ENCODE peak calls at places on chromosomes 2 and 18, in eight cellular contexts. One of them, this sample, is unnamed. For H3K4me1, the result is how much of the 10 kb centered on the place peaks cover.

GRCh38 chr2:146527166-146527565 is 1317.7 kb upstream of the ACVR2A start:
- DNase-seq in ovary: no peak
- DNase-seq in uterus: no peak
- DNase-seq in heart left ventricle: no peak
- DNase-seq in thyroid gland: no peak
- DNase-seq in right lobe of liver: no peak
- DNase-seq in suprapubic skin: no peak
- DNase-seq in breast epithelium: no peak
- DNase-seq in this sample: no peak

GRCh38 chr2:81195017-81195773 is 890.6 kb upstream of the LRRTM1 start:
- DNase-seq in ovary: no peak
- DNase-seq in uterus: no peak
- DNase-seq in heart left ventricle: peak
- DNase-seq in thyroid gland: no peak
- DNase-seq in right lobe of liver: no peak
- DNase-seq in suprapubic skin: no peak
- DNase-seq in breast epithelium: no peak
- DNase-seq in this sample: no peak

GRCh38 chr2:46073540-46074018 is 223.6 kb upstream of the EPAS1 start:
- DNase-seq in ovary: no peak
- DNase-seq in uterus: no peak
- DNase-seq in heart left ventricle: no peak
- DNase-seq in thyroid gland: no peak
- DNase-seq in right lobe of liver: no peak
- DNase-seq in suprapubic skin: no peak
- DNase-seq in breast epithelium: no peak
- DNase-seq in this sample: no peak

GRCh38 chr2:106161938-106162814 is 31.9 kb downstream of the UXS1 start:
- DNase-seq in ovary: no peak
- DNase-seq in uterus: no peak
- DNase-seq in heart left ventricle: no peak
- DNase-seq in thyroid gland: no peak
- DNase-seq in right lobe of liver: no peak
- DNase-seq in suprapubic skin: no peak
- DNase-seq in breast epithelium: no peak
- DNase-seq in this sample: no peak

GRCh38 chr2:152942940-152943440 is 224.6 kb downstream of the ARL6IP6 start:
- DNase-seq in ovary: no peak
- DNase-seq in uterus: no peak
- DNase-seq in heart left ventricle: no peak
- DNase-seq in thyroid gland: no peak
- DNase-seq in right lobe of liver: no peak
- DNase-seq in suprapubic skin: no peak
- DNase-seq in breast epithelium: no peak
- DNase-seq in this sample: no peak

GRCh38 chr2:39663187-39663930 is 2.4 kb upstream of the TMEM178A start:
- DNase-seq in ovary: no peak
- DNase-seq in uterus: no peak
- DNase-seq in heart left ventricle: no peak
- DNase-seq in thyroid gland: no peak
- DNase-seq in right lobe of liver: no peak
- DNase-seq in suprapubic skin: no peak
- DNase-seq in breast epithelium: no peak
- DNase-seq in this sample: no peak

GRCh38 chr2:201194097-201194496 is 11.2 kb downstream of the CASP10 start:
- DNase-seq in ovary: no peak
- DNase-seq in uterus: no peak
- DNase-seq in heart left ventricle: no peak
- DNase-seq in thyroid gland: no peak
- DNase-seq in right lobe of liver: no peak
- DNase-seq in suprapubic skin: no peak
- DNase-seq in breast epithelium: no peak
- DNase-seq in this sample: no peak

GRCh38 chr2:230418341-230419016 is 2.5 kb downstream of the SP100 start:
- DNase-seq in ovary: no peak
- DNase-seq in uterus: no peak
- DNase-seq in heart left ventricle: no peak
- DNase-seq in thyroid gland: no peak
- DNase-seq in right lobe of liver: no peak
- DNase-seq in suprapubic skin: no peak
- DNase-seq in breast epithelium: no peak
- DNase-seq in this sample: no peak

GRCh38 chr2:156474316-156474715 is 38.1 kb downstream of the GPD2 start:
- DNase-seq in ovary: no peak
- DNase-seq in uterus: no peak
- DNase-seq in heart left ventricle: no peak
- DNase-seq in thyroid gland: no peak
- DNase-seq in right lobe of liver: no peak
- DNase-seq in suprapubic skin: no peak
- DNase-seq in breast epithelium: no peak
- DNase-seq in this sample: no peak

GRCh38 chr2:142601794-142602193 is 275.7 kb upstream of the KYNU start:
- DNase-seq in ovary: no peak
- DNase-seq in uterus: no peak
- DNase-seq in heart left ventricle: no peak
- DNase-seq in thyroid gland: no peak
- DNase-seq in right lobe of liver: no peak
- DNase-seq in suprapubic skin: no peak
- DNase-seq in breast epithelium: no peak
- DNase-seq in this sample: no peak

GRCh38 chr18:75456277-75456676 is 28.8 kb upstream of the SMIM21 start:
- DNase-seq in ovary: peak
- DNase-seq in uterus: no peak
- DNase-seq in heart left ventricle: no peak
- DNase-seq in thyroid gland: peak
- DNase-seq in right lobe of liver: no peak
- DNase-seq in suprapubic skin: no peak
- DNase-seq in breast epithelium: no peak
- DNase-seq in this sample: no peak

GRCh38 chr2:112493858-112494648 is 12.1 kb downstream of the TTL start:
- DNase-seq in ovary: no peak
- DNase-seq in uterus: no peak
- DNase-seq in heart left ventricle: no peak
- DNase-seq in thyroid gland: no peak
- DNase-seq in right lobe of liver: no peak
- DNase-seq in suprapubic skin: no peak
- DNase-seq in breast epithelium: no peak
- DNase-seq in this sample: no peak

GRCh38 chr2:22189893-22190292 is 1066.1 kb downstream of the TDRD15 start:
- DNase-seq in ovary: no peak
- DNase-seq in uterus: no peak
- DNase-seq in heart left ventricle: no peak
- DNase-seq in thyroid gland: no peak
- DNase-seq in right lobe of liver: no peak
- DNase-seq in suprapubic skin: no peak
- DNase-seq in breast epithelium: no peak
- DNase-seq in this sample: no peak

GRCh38 chr2:240782886-240783818 is 36.9 kb downstream of the KIF1A start:
- DNase-seq in ovary: peak
- DNase-seq in uterus: no peak
- DNase-seq in heart left ventricle: peak
- DNase-seq in thyroid gland: no peak
- DNase-seq in right lobe of liver: no peak
- DNase-seq in suprapubic skin: no peak
- DNase-seq in breast epithelium: no peak
- DNase-seq in this sample: no peak

GRCh38 chr2:197777823-197778407 is 7.2 kb downstream of the BOLL start:
- DNase-seq in ovary: no peak
- DNase-seq in uterus: no peak
- DNase-seq in heart left ventricle: no peak
- DNase-seq in thyroid gland: peak
- DNase-seq in right lobe of liver: no peak
- DNase-seq in suprapubic skin: no peak
- DNase-seq in breast epithelium: no peak
- DNase-seq in this sample: no peak

GRCh38 chr2:38268001-38268400 is 109.1 kb downstream of the ATL2 start:
- DNase-seq in ovary: no peak
- DNase-seq in uterus: no peak
- DNase-seq in heart left ventricle: no peak
- DNase-seq in thyroid gland: no peak
- DNase-seq in right lobe of liver: no peak
- DNase-seq in suprapubic skin: no peak
- DNase-seq in breast epithelium: no peak
- DNase-seq in this sample: no peak

GRCh38 chr2:10787176-10787968 is 25.2 kb downstream of the PDIA6 start:
- DNase-seq in ovary: no peak
- DNase-seq in uterus: no peak
- DNase-seq in heart left ventricle: peak
- DNase-seq in thyroid gland: no peak
- DNase-seq in right lobe of liver: no peak
- DNase-seq in suprapubic skin: no peak
- DNase-seq in breast epithelium: no peak
- DNase-seq in this sample: no peak

GRCh38 chr18:2536063-2536462 is 35.2 kb downstream of the METTL4 start:
- DNase-seq in ovary: no peak
- DNase-seq in uterus: no peak
- DNase-seq in heart left ventricle: no peak
- DNase-seq in thyroid gland: no peak
- DNase-seq in right lobe of liver: no peak
- DNase-seq in suprapubic skin: no peak
- DNase-seq in breast epithelium: no peak
- DNase-seq in this sample: no peak

GRCh38 chr2:172106128-172106961 is 3.6 kb upstream of the DLX2 start:
- DNase-seq in ovary: peak
- DNase-seq in uterus: no peak
- DNase-seq in heart left ventricle: no peak
- DNase-seq in thyroid gland: no peak
- DNase-seq in right lobe of liver: no peak
- DNase-seq in suprapubic skin: no peak
- DNase-seq in breast epithelium: no peak
- DNase-seq in this sample: no peak

GRCh38 chr2:124810132-124810531 is 785.0 kb downstream of the CNTNAP5 start:
- DNase-seq in ovary: no peak
- DNase-seq in uterus: no peak
- DNase-seq in heart left ventricle: no peak
- DNase-seq in thyroid gland: no peak
- DNase-seq in right lobe of liver: peak
- DNase-seq in suprapubic skin: no peak
- DNase-seq in breast epithelium: no peak
- DNase-seq in this sample: no peak

GRCh38 chr2:96924775-96925747 is 55.2 kb upstream of the SEMA4C start:
- DNase-seq in ovary: no peak
- DNase-seq in uterus: no peak
- DNase-seq in heart left ventricle: peak
- DNase-seq in thyroid gland: no peak
- DNase-seq in right lobe of liver: no peak
- DNase-seq in suprapubic skin: no peak
- DNase-seq in breast epithelium: no peak
- DNase-seq in this sample: no peak

GRCh38 chr2:164917296-164917903 is 37.9 kb downstream of the SLC38A11 start:
- DNase-seq in ovary: peak
- DNase-seq in uterus: no peak
- DNase-seq in heart left ventricle: peak
- DNase-seq in thyroid gland: peak
- DNase-seq in right lobe of liver: peak
- DNase-seq in suprapubic skin: peak
- DNase-seq in breast epithelium: no peak
- DNase-seq in this sample: no peak

GRCh38 chr2:27050281-27050995 is 1.0 kb upstream of the AGBL5 start:
- DNase-seq in ovary: peak
- DNase-seq in uterus: peak
- DNase-seq in heart left ventricle: peak
- DNase-seq in thyroid gland: peak
- DNase-seq in right lobe of liver: peak
- DNase-seq in suprapubic skin: peak
- DNase-seq in breast epithelium: peak
- DNase-seq in this sample: peak
- TF ChIP-seq POLR2A in ovary: no peak
- TF ChIP-seq POLR2A in uterus: peak
- TF ChIP-seq POLR2A in heart left ventricle: no peak
- TF ChIP-seq POLR2A in thyroid gland: peak
- TF ChIP-seq POLR2A in right lobe of liver: peak
- TF ChIP-seq POLR2A in suprapubic skin: no peak
- TF ChIP-seq POLR2A in breast epithelium: no peak
- TF ChIP-seq POLR2A in this sample: no peak

GRCh38 chr18:22871809-22872525 is 61.2 kb upstream of the RBBP8 start:
- DNase-seq in ovary: no peak
- DNase-seq in uterus: peak
- DNase-seq in heart left ventricle: no peak
- DNase-seq in thyroid gland: no peak
- DNase-seq in right lobe of liver: no peak
- DNase-seq in suprapubic skin: no peak
- DNase-seq in breast epithelium: no peak
- DNase-seq in this sample: no peak

GRCh38 chr18:22868831-22869230 is 64.3 kb upstream of the RBBP8 start:
- DNase-seq in ovary: no peak
- DNase-seq in uterus: no peak
- DNase-seq in heart left ventricle: no peak
- DNase-seq in thyroid gland: no peak
- DNase-seq in right lobe of liver: no peak
- DNase-seq in suprapubic skin: no peak
- DNase-seq in breast epithelium: no peak
- DNase-seq in this sample: no peak

DNA sequence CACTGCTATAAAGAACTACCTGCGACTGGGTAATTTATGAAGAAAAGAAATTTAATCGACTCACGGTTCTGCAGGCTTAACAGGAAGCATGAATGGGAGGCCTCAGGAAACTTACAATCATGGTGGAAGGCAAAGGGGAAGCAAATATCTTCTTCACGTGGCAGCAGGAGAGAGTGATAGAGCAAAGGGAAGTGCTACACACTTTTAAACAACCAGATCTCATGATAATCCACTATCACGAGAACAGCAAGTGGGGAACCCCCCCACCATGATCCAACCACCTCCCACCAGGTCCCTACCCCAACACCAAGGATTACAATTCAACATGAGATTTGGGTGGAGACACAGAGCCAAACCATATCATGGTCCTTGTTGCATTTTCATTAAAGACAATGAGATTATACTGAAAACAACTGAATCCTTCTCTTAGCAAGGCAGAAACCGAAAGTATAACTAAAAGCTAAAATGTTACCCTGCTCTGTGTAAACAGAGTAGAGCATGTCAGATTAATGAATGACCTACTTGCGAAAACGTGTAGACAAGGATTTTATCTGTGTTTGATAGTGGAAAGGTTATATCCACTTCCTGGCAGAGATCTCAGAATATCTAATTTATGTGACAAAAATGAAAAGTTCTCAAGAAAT is 60.1 kb upstream of the RBBP8 start:
- DNase-seq in ovary: no peak
- DNase-seq in uterus: no peak
- DNase-seq in heart left ventricle: no peak
- DNase-seq in thyroid gland: no peak
- DNase-seq in right lobe of liver: no peak
- DNase-seq in suprapubic skin: no peak
- DNase-seq in breast epithelium: no peak
- DNase-seq in this sample: no peak
- H3K4me1 ChIP-seq in ovary: under half
- H3K4me1 ChIP-seq in uterus: under half
- H3K4me1 ChIP-seq in heart left ventricle: under half
- H3K4me1 ChIP-seq in thyroid gland: under half
- H3K4me1 ChIP-seq in right lobe of liver: under half
- H3K4me1 ChIP-seq in suprapubic skin: under half
- H3K4me1 ChIP-seq in breast epithelium: under half
- H3K4me1 ChIP-seq in this sample: under half

GRCh38 chr2:28343184-28343942 is 49.3 kb upstream of the FOSL2 start:
- DNase-seq in ovary: no peak
- DNase-seq in uterus: no peak
- DNase-seq in heart left ventricle: no peak
- DNase-seq in thyroid gland: no peak
- DNase-seq in right lobe of liver: no peak
- DNase-seq in suprapubic skin: no peak
- DNase-seq in breast epithelium: no peak
- DNase-seq in this sample: no peak
- TF ChIP-seq POLR2A in ovary: no peak
- TF ChIP-seq POLR2A in uterus: no peak
- TF ChIP-seq POLR2A in heart left ventricle: no peak
- TF ChIP-seq POLR2A in thyroid gland: no peak
- TF ChIP-seq POLR2A in right lobe of liver: no peak
- TF ChIP-seq POLR2A in suprapubic skin: no peak
- TF ChIP-seq POLR2A in breast epithelium: no peak
- TF ChIP-seq POLR2A in this sample: no peak

GRCh38 chr2:121505005-121505404 is 25.7 kb upstream of the RNU4ATAC start:
- DNase-seq in ovary: no peak
- DNase-seq in uterus: no peak
- DNase-seq in heart left ventricle: no peak
- DNase-seq in thyroid gland: no peak
- DNase-seq in right lobe of liver: no peak
- DNase-seq in suprapubic skin: no peak
- DNase-seq in breast epithelium: no peak
- DNase-seq in this sample: no peak
- H3K4me1 ChIP-seq in ovary: under half
- H3K4me1 ChIP-seq in uterus: under half
- H3K4me1 ChIP-seq in heart left ventricle: under half
- H3K4me1 ChIP-seq in thyroid gland: under half
- H3K4me1 ChIP-seq in right lobe of liver: under half
- H3K4me1 ChIP-seq in suprapubic skin: under half
- H3K4me1 ChIP-seq in breast epithelium: under half
- H3K4me1 ChIP-seq in this sample: under half

This sample was measured in esophagus squamous epithelium.